ENCODE peak calls at places on chromosomes 16 and 17, in four cellular contexts. One of them, this sample, is unnamed. For H3K27me3 and H3K36me3, the result is how much of the 10 kb centered on the place peaks cover.

GRCh38 chr16:79612207-79612606 is 11.7 kb upstream of the MAF start:
- DNase-seq in effector memory CD4-positive, alpha-beta T cell: no peak
- DNase-seq in lung: no peak
- DNase-seq in cardiac muscle cell: no peak
- DNase-seq in this sample: no peak

GRCh38 chr16:57115504-57116182 is 23.3 kb downstream of the CPNE2 start:
- DNase-seq in effector memory CD4-positive, alpha-beta T cell: no peak
- DNase-seq in lung: no peak
- DNase-seq in cardiac muscle cell: peak
- DNase-seq in this sample: no peak

GRCh38 chr17:44872131-44872768 is 24.6 kb downstream of the HIGD1B start:
- DNase-seq in effector memory CD4-positive, alpha-beta T cell: no peak
- DNase-seq in lung: no peak
- DNase-seq in cardiac muscle cell: peak
- DNase-seq in this sample: no peak

GRCh38 chr17:3892095-3892998 is 506 bp downstream of the CAMKK1 start:
- DNase-seq in effector memory CD4-positive, alpha-beta T cell: peak
- DNase-seq in lung: peak
- DNase-seq in cardiac muscle cell: peak
- DNase-seq in this sample: peak

GRCh38 chr17:12545877-12546513 is 119.7 kb upstream of the MYOCD start:
- DNase-seq in effector memory CD4-positive, alpha-beta T cell: no peak
- DNase-seq in lung: no peak
- DNase-seq in cardiac muscle cell: peak
- DNase-seq in this sample: no peak

GRCh38 chr17:1606352-1606985 is 22.2 kb downstream of the SLC43A2 start:
- DNase-seq in effector memory CD4-positive, alpha-beta T cell: no peak
- DNase-seq in lung: no peak
- DNase-seq in cardiac muscle cell: no peak
- DNase-seq in this sample: no peak

GRCh38 chr17:66830451-66830850 is 4.5 kb upstream of the CACNG5 start:
- DNase-seq in effector memory CD4-positive, alpha-beta T cell: no peak
- DNase-seq in lung: no peak
- DNase-seq in cardiac muscle cell: no peak
- DNase-seq in this sample: no peak

GRCh38 chr16:84763629-84764028 is 56.2 kb upstream of the CRISPLD2 start:
- DNase-seq in effector memory CD4-positive, alpha-beta T cell: no peak
- DNase-seq in lung: no peak
- DNase-seq in cardiac muscle cell: no peak
- DNase-seq in this sample: no peak

GRCh38 chr17:42405963-42406495 is 17.0 kb downstream of the CAVIN1 start:
- DNase-seq in effector memory CD4-positive, alpha-beta T cell: peak
- DNase-seq in lung: peak
- DNase-seq in cardiac muscle cell: peak
- DNase-seq in this sample: peak

GRCh38 chr17:12070561-12070960 is 49.9 kb downstream of the MAP2K4 start:
- DNase-seq in effector memory CD4-positive, alpha-beta T cell: no peak
- DNase-seq in lung: no peak
- DNase-seq in cardiac muscle cell: peak
- DNase-seq in this sample: no peak

GRCh38 chr17:32491371-32492280 is 4.8 kb downstream of the CDK5R1 start:
- DNase-seq in effector memory CD4-positive, alpha-beta T cell: no peak
- DNase-seq in lung: no peak
- DNase-seq in cardiac muscle cell: no peak
- DNase-seq in this sample: no peak

GRCh38 chr16:11233727-11234376 is 22.2 kb downstream of the SOCS1 start:
- DNase-seq in effector memory CD4-positive, alpha-beta T cell: peak
- DNase-seq in lung: no peak
- DNase-seq in cardiac muscle cell: no peak
- DNase-seq in this sample: peak

GRCh38 chr16:71440669-71441347 is 1.0 kb downstream of the TLE7 start:
- DNase-seq in effector memory CD4-positive, alpha-beta T cell: no peak
- DNase-seq in lung: no peak
- DNase-seq in cardiac muscle cell: no peak
- DNase-seq in this sample: peak

GRCh38 chr17:59498421-59499307 is 66.7 kb upstream of the DHX40 start:
- DNase-seq in effector memory CD4-positive, alpha-beta T cell: no peak
- DNase-seq in lung: no peak
- DNase-seq in cardiac muscle cell: no peak
- DNase-seq in this sample: no peak

GRCh38 chr17:68294196-68294555 is 2.9 kb downstream of the ARSG start:
- DNase-seq in effector memory CD4-positive, alpha-beta T cell: no peak
- DNase-seq in lung: no peak
- DNase-seq in cardiac muscle cell: no peak
- DNase-seq in this sample: no peak

GRCh38 chr16:79146-80054 is 1.4 kb downstream of the MPG start:
- DNase-seq in effector memory CD4-positive, alpha-beta T cell: no peak
- DNase-seq in lung: no peak
- DNase-seq in cardiac muscle cell: peak
- DNase-seq in this sample: no peak

GRCh38 chr16:29824589-29825144 is 4.4 kb downstream of the MVP start:
- DNase-seq in effector memory CD4-positive, alpha-beta T cell: no peak
- DNase-seq in lung: no peak
- DNase-seq in cardiac muscle cell: peak
- DNase-seq in this sample: no peak

GRCh38 chr17:45775576-45776011 is 8.5 kb upstream of the CRHR1 start:
- DNase-seq in effector memory CD4-positive, alpha-beta T cell: no peak
- DNase-seq in lung: peak
- DNase-seq in cardiac muscle cell: peak
- DNase-seq in this sample: no peak

GRCh38 chr17:8156174-8156992 is 4.2 kb upstream of the PER1 start:
- DNase-seq in effector memory CD4-positive, alpha-beta T cell: peak
- DNase-seq in lung: peak
- DNase-seq in cardiac muscle cell: peak
- DNase-seq in this sample: peak

GRCh38 chr16:83992624-83993023 is 24.6 kb downstream of the NECAB2 start:
- DNase-seq in effector memory CD4-positive, alpha-beta T cell: no peak
- DNase-seq in lung: no peak
- DNase-seq in cardiac muscle cell: peak
- DNase-seq in this sample: no peak

GRCh38 chr16:69107311-69107962 is 2.0 kb downstream of the HAS3 start:
- DNase-seq in effector memory CD4-positive, alpha-beta T cell: no peak
- DNase-seq in lung: peak
- DNase-seq in cardiac muscle cell: no peak
- DNase-seq in this sample: no peak

GRCh38 chr17:48733632-48734327 is 5.2 kb upstream of the HOXB13 start:
- DNase-seq in effector memory CD4-positive, alpha-beta T cell: no peak
- DNase-seq in lung: no peak
- DNase-seq in cardiac muscle cell: no peak
- DNase-seq in this sample: no peak
- H3K27me3 ChIP-seq in effector memory CD4-positive, alpha-beta T cell: half or more
- H3K27me3 ChIP-seq in lung: under half
- H3K27me3 ChIP-seq in cardiac muscle cell: half or more
- H3K27me3 ChIP-seq in this sample: half or more

DNA sequence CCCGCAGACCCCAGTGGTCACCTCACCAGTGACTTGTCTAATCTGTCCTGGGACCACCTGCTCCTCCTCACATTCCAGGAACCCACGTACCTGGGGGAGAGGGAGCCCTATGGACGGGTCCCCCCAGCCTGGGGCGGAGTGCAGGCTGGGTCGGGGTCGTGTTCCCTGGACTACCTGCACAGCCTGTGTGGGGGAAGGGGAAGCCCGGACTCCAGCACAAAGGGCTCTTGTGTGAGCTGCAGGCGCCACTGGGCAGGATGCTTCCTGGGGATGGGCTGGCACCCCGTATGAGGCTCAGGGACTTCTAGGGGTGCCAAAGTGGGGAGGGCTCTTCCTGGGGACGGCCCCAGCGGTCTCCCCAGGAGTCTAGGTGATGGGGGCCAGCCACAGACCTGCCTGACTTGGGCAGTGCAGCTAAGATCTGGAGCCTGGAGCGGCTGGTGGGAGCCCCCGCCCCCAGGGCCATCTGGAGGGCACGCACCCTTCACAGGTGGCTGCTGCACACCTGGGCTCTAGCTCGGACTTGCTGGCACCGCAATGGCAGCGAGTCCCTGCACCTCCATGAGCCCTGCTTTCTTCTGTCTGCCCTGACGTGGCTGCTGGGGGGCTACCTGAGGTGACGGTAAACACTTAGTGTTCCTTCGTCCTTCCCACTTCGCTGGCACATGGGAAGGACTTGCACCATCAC is 7.5 kb downstream of the VASN start:
- DNase-seq in effector memory CD4-positive, alpha-beta T cell: no peak
- DNase-seq in lung: no peak
- DNase-seq in cardiac muscle cell: no peak
- DNase-seq in this sample: no peak
- H3K27ac ChIP-seq in effector memory CD4-positive, alpha-beta T cell: no peak
- H3K27ac ChIP-seq in lung: peak
- H3K27ac ChIP-seq in cardiac muscle cell: peak
- H3K27ac ChIP-seq in this sample: no peak

GRCh38 chr17:80374732-80375118 is 40.2 kb upstream of the ENDOV start:
- DNase-seq in effector memory CD4-positive, alpha-beta T cell: no peak
- DNase-seq in lung: no peak
- DNase-seq in cardiac muscle cell: no peak
- DNase-seq in this sample: no peak
- H3K36me3 ChIP-seq in effector memory CD4-positive, alpha-beta T cell: half or more
- H3K36me3 ChIP-seq in lung: under half
- H3K36me3 ChIP-seq in cardiac muscle cell: under half
- H3K36me3 ChIP-seq in this sample: half or more

GRCh38 chr17:55241097-55241496 is 23.7 kb upstream of the HLF start:
- DNase-seq in effector memory CD4-positive, alpha-beta T cell: no peak
- DNase-seq in lung: no peak
- DNase-seq in cardiac muscle cell: no peak
- DNase-seq in this sample: no peak
- H3K27me3 ChIP-seq in effector memory CD4-positive, alpha-beta T cell: under half
- H3K27me3 ChIP-seq in lung: under half
- H3K27me3 ChIP-seq in cardiac muscle cell: under half
- H3K27me3 ChIP-seq in this sample: under half

DNA sequence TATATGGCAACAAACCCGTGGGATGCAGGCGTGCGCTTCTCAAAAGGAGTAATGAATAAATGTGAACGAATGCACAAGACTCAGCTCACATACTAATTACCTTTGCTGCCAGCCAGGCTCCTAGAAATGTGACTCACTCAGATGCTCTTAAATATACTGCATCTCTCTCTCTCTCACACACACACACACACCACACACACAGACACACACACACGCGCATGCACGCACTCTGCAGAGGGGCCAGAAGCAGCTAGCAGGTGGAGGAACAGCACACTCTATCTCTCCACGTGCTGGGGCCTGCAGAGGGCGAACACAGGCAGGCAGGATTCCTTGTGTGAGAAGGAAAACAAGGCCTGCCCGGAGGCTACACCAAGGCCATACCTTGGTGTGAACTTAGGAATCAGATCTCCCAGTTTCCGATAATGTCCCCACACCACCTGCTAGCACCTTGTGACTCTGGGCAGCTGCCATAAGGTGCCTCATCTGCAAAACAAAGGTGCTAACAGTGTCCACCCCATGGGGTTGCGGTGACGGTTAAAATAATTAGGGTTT is 5.3 kb downstream of the GPRC5B start:
- DNase-seq in effector memory CD4-positive, alpha-beta T cell: no peak
- DNase-seq in lung: no peak
- DNase-seq in cardiac muscle cell: no peak
- DNase-seq in this sample: no peak
- H3K27ac ChIP-seq in effector memory CD4-positive, alpha-beta T cell: no peak
- H3K27ac ChIP-seq in lung: no peak
- H3K27ac ChIP-seq in cardiac muscle cell: peak
- H3K27ac ChIP-seq in this sample: no peak

DNA sequence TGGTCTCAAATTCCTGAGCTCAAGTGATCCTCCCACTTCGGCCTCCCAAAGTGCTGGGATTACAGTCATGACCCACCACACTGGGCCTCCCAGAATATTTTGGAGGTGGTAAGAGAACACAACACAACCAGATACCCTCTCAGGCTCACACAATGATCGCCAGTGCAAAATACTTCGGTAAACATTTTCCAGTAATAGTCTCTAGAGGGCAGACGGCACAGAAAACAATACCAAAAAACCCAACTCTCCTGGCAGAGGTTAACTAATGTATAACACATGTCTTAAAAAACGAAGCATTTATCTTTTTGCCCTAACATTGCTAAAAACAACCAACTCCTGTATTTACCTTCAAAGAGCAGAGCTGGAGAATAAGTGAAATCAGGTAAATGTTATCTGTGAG is 10.5 kb downstream of the NUFIP2 start:
- DNase-seq in effector memory CD4-positive, alpha-beta T cell: no peak
- DNase-seq in lung: no peak
- DNase-seq in cardiac muscle cell: no peak
- DNase-seq in this sample: no peak
- H3K36me3 ChIP-seq in effector memory CD4-positive, alpha-beta T cell: half or more
- H3K36me3 ChIP-seq in lung: under half
- H3K36me3 ChIP-seq in cardiac muscle cell: half or more
- H3K36me3 ChIP-seq in this sample: half or more

This sample was measured in CD4-positive, CD25-positive, alpha-beta regulatory T cell.